ENCODE peak calls at places on chromosomes 4 and X, in seven cellular contexts. E, Q, N, X, F, U and P are unnamed samples.

GRCh38 chr4:98113005-98113404 is 30.3 kb downstream of the STPG2 start:
- DNase-seq in E (no peak), Q (peak), N (no peak), X (no peak), F (no peak), U (peak), P (no peak)

GRCh38 chr4:154132406-154132805 is 343.5 kb upstream of the SFRP2 start:
- DNase-seq in E (no peak), Q (no peak), N (no peak), X (no peak), F (no peak), U (no peak), P (no peak)

GRCh38 chrX:134244043-134244442 is 7.1 kb downstream of the CCDC160 start:
- DNase-seq in E (no peak), Q (peak), N (no peak), X (no peak), F (no peak), U (no peak), P (no peak)

GRCh38 chr4:186900980-186901379 is 177.3 kb upstream of the FAT1 start:
- DNase-seq in E (no peak), Q (no peak), N (no peak), X (no peak), F (no peak), U (no peak), P (no peak)

GRCh38 chr4:7101692-7102515 is 34.0 kb upstream of the GRPEL1 start:
- DNase-seq in E (peak), Q (peak), N (peak), X (peak), F (peak), U (peak), P (peak)

GRCh38 chrX:16187024-16187698 is 19.9 kb downstream of the MAGEB17 start:
- DNase-seq in E (no peak), Q (no peak), N (no peak), X (no peak), F (no peak), U (no peak), P (no peak)

GRCh38 chrX:20906571-20906970 is 467.6 kb upstream of the CNKSR2 start:
- DNase-seq in E (no peak), Q (peak), N (no peak), X (no peak), F (no peak), U (no peak), P (no peak)

GRCh38 chrX:413322-414201 is 26.9 kb upstream of the PPP2R3B start:
- DNase-seq in E (no peak), Q (no peak), N (no peak), X (no peak), F (no peak), U (peak), P (no peak)

GRCh38 chrX:44203791-44204190 is 139.7 kb downstream of the EFHC2 start:
- DNase-seq in E (no peak), Q (peak), N (no peak), X (no peak), F (no peak), U (no peak), P (no peak)

GRCh38 chr4:54513741-54514140 is 144.0 kb upstream of the KIT start:
- DNase-seq in E (no peak), Q (no peak), N (no peak), X (no peak), F (no peak), U (no peak), P (no peak)

GRCh38 chr4:120718979-120719566 is 203.5 kb downstream of the PRDM5 start:
- DNase-seq in E (no peak), Q (peak), N (no peak), X (peak), F (peak), U (no peak), P (no peak)

GRCh38 chrX:128754130-128754529 is 701.9 kb upstream of the ACTRT1 start:
- DNase-seq in E (no peak), Q (no peak), N (no peak), X (no peak), F (no peak), U (no peak), P (no peak)

GRCh38 chr4:41525129-41525528 is 12.8 kb upstream of the LIMCH1 start:
- DNase-seq in E (no peak), Q (peak), N (no peak), X (no peak), F (no peak), U (peak), P (no peak)

GRCh38 chr4:15781427-15782095 is 3.4 kb downstream of the CD38 start:
- DNase-seq in E (no peak), Q (peak), N (no peak), X (no peak), F (peak), U (no peak), P (no peak)

GRCh38 chr4:143375326-143376073 is 38.8 kb downstream of the GAB1 start:
- DNase-seq in E (no peak), Q (no peak), N (no peak), X (no peak), F (peak), U (no peak), P (no peak)

GRCh38 chr4:71446479-71447081 is 107.8 kb downstream of the SLC4A4 start:
- DNase-seq in E (no peak), Q (no peak), N (no peak), X (no peak), F (no peak), U (no peak), P (no peak)

GRCh38 chrX:10607233-10607632 is 13.2 kb downstream of the MID1 start:
- DNase-seq in E (no peak), Q (no peak), N (no peak), X (no peak), F (no peak), U (no peak), P (no peak)